ENCODE peak calls at places on chromosomes 2 and 18, in nine cellular contexts. A is SK-N-SH, J is K562, S is HCT116, Y is spleen, Z is transverse colon, M is suprapubic skin, D is stomach, T is HL-60. N is an unnamed sample. For H3K27me3, the result is how much of the 10 kb centered on the place peaks cover.

GRCh38 chr2:156215656-156216055 is 116.9 kb downstream of the NR4A2 start:
- DNase-seq in M (no peak), T (no peak), J (no peak), A (no peak), Z (no peak), Y (no peak), D (no peak), S (no peak), N (no peak)

GRCh38 chr2:146262606-146263005 is 1582.2 kb upstream of the ACVR2A start:
- DNase-seq in T (no peak), Y (no peak), A (no peak), S (no peak), M (no peak), J (no peak), Z (no peak), D (no peak), N (no peak)

GRCh38 chr2:54402350-54402749 is 53.8 kb upstream of the SPTBN1 start:
- DNase-seq in Z (peak), D (no peak), S (no peak), M (no peak), A (no peak), Y (no peak), J (no peak), T (no peak), N (no peak)

GRCh38 chr2:240124651-240125030 is 11.5 kb downstream of the COPS9 start:
- DNase-seq in D (peak), S (no peak), T (no peak), M (no peak), A (no peak), Z (no peak), Y (peak), J (no peak), N (no peak)

GRCh38 chr2:233572468-233572867 is 5.9 kb upstream of the USP40 start:
- DNase-seq in Z (no peak), T (no peak), J (no peak), S (no peak), M (no peak), Y (no peak), D (no peak), A (no peak), N (no peak)

GRCh38 chr18:62778976-62779869 is 63.9 kb downstream of the PHLPP1 start:
- DNase-seq in J (no peak), Z (no peak), Y (no peak), T (no peak), D (no peak), A (no peak), S (no peak), M (no peak), N (peak)

GRCh38 chr2:29596584-29596983 is 324.8 kb downstream of the ALK start:
- DNase-seq in S (no peak), D (no peak), T (no peak), M (no peak), Y (no peak), Z (no peak), A (no peak), J (no peak), N (no peak)

GRCh38 chr2:113806217-113806913 is 49.9 kb upstream of the SLC35F5 start:
- DNase-seq in Z (peak), D (no peak), T (no peak), S (no peak), Y (no peak), M (no peak), A (no peak), J (no peak), N (no peak)

GRCh38 chr2:137886432-137886831 is 77.8 kb upstream of the HNMT start:
- DNase-seq in T (no peak), M (no peak), Y (no peak), D (no peak), Z (no peak), A (no peak), S (peak), J (no peak), N (peak)

DNA sequence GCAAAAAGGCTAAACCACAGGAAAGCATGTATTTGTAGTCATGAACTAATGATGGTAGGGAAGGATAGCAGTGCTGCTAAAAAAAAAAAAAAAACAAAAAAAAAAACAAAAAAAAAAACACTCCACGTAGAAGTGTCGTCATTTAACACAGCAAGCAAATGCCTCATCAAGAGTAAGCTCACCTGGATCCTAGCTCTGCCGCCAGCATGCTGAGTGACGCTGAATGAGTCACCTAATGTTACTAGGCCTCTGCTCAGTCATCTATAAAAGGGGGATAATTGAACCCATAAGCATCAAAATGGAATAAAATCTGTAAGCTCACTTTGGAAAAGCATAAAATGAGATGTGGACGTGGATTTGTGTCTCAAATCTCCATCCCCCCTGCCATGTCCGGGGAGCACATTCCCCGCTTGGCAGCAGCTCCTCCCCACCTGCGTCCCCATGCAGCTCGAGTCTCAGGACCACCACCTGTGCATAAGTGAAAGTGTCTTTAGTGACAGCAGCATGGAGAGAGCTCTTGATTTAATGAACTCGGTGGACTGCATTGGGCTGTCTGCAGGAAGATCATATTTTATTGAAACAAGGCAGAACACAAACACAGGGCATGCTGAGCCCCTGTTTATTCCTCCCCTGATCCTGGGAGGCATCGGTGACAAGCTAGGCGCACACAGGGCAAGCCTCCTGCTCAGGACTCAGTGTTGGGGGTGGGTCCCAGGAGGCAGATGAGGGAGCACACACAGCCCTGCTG is 427.5 kb downstream of the LRATD1 start:
- DNase-seq in D (no peak), J (no peak), T (no peak), A (no peak), Z (no peak), S (no peak), Y (no peak), M (no peak), N (no peak)
- TF ChIP-seq POLR2AphosphoS5 in D (no peak), J (no peak), T (no peak), A (no peak), Z (no peak), S (no peak), Y (no peak), M (no peak), N (no peak)

DNA sequence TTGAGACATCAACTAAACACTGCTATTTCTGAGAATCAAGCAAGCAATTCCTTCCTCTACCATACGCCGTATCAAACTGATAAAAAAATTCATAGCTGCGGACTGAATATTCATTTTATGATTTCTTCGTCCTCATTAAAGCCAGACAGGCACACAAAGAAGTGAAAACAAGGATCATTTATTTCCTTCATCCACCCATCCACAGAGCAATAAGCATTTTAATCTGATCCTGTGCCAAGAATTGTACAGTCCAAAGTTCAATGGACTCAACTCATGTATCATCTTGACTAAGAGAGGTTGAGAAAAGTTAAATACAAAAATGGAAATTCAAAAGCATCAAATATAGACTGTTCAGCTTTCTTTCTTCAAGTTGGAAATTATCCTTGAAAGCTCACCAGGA is 19.7 kb upstream of the SNTG2 start:
- DNase-seq in J (no peak), T (no peak), M (no peak), D (no peak), Y (no peak), Z (no peak), A (no peak), S (no peak), N (no peak)
- H3K27me3 ChIP-seq in J (under half), T (under half), M (under half), D (under half), Y (under half), Z (under half), A (under half), S (under half), N (under half)

GRCh38 chr2:181954538-181954883 is 31.1 kb upstream of the PPP1R1C start:
- DNase-seq in D (no peak), S (no peak), Z (no peak), Y (no peak), M (no peak), J (no peak), A (no peak), T (no peak), N (no peak)
- TF ChIP-seq POLR2AphosphoS5 in D (no peak), S (no peak), Z (no peak), Y (no peak), M (no peak), J (no peak), A (no peak), T (no peak), N (no peak)

DNA sequence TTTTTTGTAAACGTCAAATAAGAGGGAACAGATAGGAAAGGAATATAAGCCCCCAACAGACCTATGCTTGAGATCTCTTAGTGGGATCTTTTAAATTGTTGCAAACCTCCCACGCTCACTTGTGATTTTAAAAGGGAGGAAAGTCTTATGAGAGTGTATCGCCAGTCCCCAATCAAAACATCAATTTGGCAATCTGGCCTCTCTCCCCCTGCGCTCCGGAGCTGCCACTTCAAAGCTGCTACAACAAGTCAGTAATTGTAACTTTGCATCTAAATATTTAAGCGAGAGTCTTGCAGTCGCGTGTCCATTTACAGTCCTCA is 8.5 kb downstream of the PAX3 start:
- DNase-seq in Z (no peak), Y (no peak), M (no peak), J (no peak), A (no peak), D (no peak), S (no peak), T (no peak), N (no peak)
- H3K27me3 ChIP-seq in Z (half or more), Y (half or more), M (half or more), J (under half), A (half or more), D (half or more), S (half or more), T (half or more), N (half or more)

DNA sequence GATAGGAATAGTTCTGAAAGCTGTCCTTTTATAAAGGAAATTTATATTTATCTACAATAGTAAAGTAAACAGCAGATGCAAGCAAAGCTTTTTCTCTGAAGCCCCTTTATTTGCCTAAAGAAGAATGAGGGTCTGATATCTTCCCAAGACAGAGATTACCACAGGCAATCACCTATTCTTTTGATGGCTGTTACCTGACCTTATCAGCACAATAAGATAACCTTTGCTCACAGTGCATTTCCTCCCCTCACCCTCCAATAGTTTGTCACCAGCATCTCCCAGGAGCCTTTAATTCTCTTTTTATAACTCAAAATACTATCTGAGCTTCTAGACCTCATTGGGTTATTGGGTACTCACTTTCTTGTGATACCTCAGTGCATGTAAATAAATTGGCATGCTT is 6.5 kb upstream of the CFAP221 start:
- DNase-seq in Z (no peak), S (no peak), A (no peak), Y (no peak), T (no peak), M (no peak), D (no peak), J (no peak), N (no peak)
- TF ChIP-seq POLR2AphosphoS5 in Z (no peak), S (no peak), A (no peak), Y (no peak), T (no peak), M (no peak), D (no peak), J (no peak), N (no peak)

GRCh38 chr2:25173719-25174118 is 5.3 kb upstream of the POMC start:
- DNase-seq in Z (no peak), A (no peak), J (no peak), M (no peak), S (no peak), D (no peak), Y (no peak), T (no peak), N (no peak)
- H3K27me3 ChIP-seq in Z (under half), A (under half), J (under half), M (under half), S (under half), D (under half), Y (under half), T (under half), N (under half)

N was measured in GM23338.